ENCODE peak calls at places on chromosomes 3 and 15, in six cellular contexts. One of them, this sample, is unnamed.

GRCh38 chr3:180680097-180680430 is 775 bp upstream of the CCDC39 start:
- DNase-seq in GM23338: peak
- DNase-seq in OCI-LY7: peak
- DNase-seq in cardiac muscle cell: peak
- DNase-seq in thyroid gland: peak
- DNase-seq in spleen: no peak
- DNase-seq in this sample: peak

GRCh38 chr3:28575748-28576589 is 227.3 kb upstream of the AZI2 start:
- DNase-seq in GM23338: peak
- DNase-seq in OCI-LY7: no peak
- DNase-seq in cardiac muscle cell: peak
- DNase-seq in thyroid gland: peak
- DNase-seq in spleen: no peak
- DNase-seq in this sample: no peak

GRCh38 chr3:98921957-98922356 is 20.5 kb upstream of the DCBLD2 start:
- DNase-seq in GM23338: no peak
- DNase-seq in OCI-LY7: no peak
- DNase-seq in cardiac muscle cell: peak
- DNase-seq in thyroid gland: peak
- DNase-seq in spleen: no peak
- DNase-seq in this sample: no peak

GRCh38 chr3:141499304-141499703 is 12.5 kb downstream of the RASA2 start:
- DNase-seq in GM23338: no peak
- DNase-seq in OCI-LY7: no peak
- DNase-seq in cardiac muscle cell: no peak
- DNase-seq in thyroid gland: no peak
- DNase-seq in spleen: no peak
- DNase-seq in this sample: no peak

GRCh38 chr3:41690766-41691563 is 270.9 kb downstream of the ULK4 start:
- DNase-seq in GM23338: no peak
- DNase-seq in OCI-LY7: no peak
- DNase-seq in cardiac muscle cell: no peak
- DNase-seq in thyroid gland: no peak
- DNase-seq in spleen: no peak
- DNase-seq in this sample: no peak

GRCh38 chr15:58115692-58116091 is 22.5 kb upstream of the AQP9 start:
- DNase-seq in GM23338: peak
- DNase-seq in OCI-LY7: no peak
- DNase-seq in cardiac muscle cell: no peak
- DNase-seq in thyroid gland: no peak
- DNase-seq in spleen: no peak
- DNase-seq in this sample: no peak

GRCh38 chr3:62367735-62368704 is 5.3 kb downstream of the FEZF2 start:
- DNase-seq in GM23338: peak
- DNase-seq in OCI-LY7: no peak
- DNase-seq in cardiac muscle cell: no peak
- DNase-seq in thyroid gland: no peak
- DNase-seq in spleen: no peak
- DNase-seq in this sample: no peak

GRCh38 chr3:155069729-155070128 is 10.4 kb upstream of the MME start:
- DNase-seq in GM23338: no peak
- DNase-seq in OCI-LY7: no peak
- DNase-seq in cardiac muscle cell: no peak
- DNase-seq in thyroid gland: no peak
- DNase-seq in spleen: no peak
- DNase-seq in this sample: no peak

GRCh38 chr15:101048191-101049011 is 129.2 kb downstream of the LRRK1 start:
- DNase-seq in GM23338: no peak
- DNase-seq in OCI-LY7: no peak
- DNase-seq in cardiac muscle cell: no peak
- DNase-seq in thyroid gland: no peak
- DNase-seq in spleen: peak
- DNase-seq in this sample: no peak

GRCh38 chr15:61038910-61039309 is 190.2 kb downstream of the RORA start:
- DNase-seq in GM23338: no peak
- DNase-seq in OCI-LY7: no peak
- DNase-seq in cardiac muscle cell: no peak
- DNase-seq in thyroid gland: no peak
- DNase-seq in spleen: no peak
- DNase-seq in this sample: no peak

GRCh38 chr15:25527118-25527517 is 88.3 kb upstream of the UBE3A start:
- DNase-seq in GM23338: no peak
- DNase-seq in OCI-LY7: no peak
- DNase-seq in cardiac muscle cell: no peak
- DNase-seq in thyroid gland: no peak
- DNase-seq in spleen: no peak
- DNase-seq in this sample: no peak

GRCh38 chr3:157166559-157166958 is 6.6 kb upstream of the CCNL1 start:
- DNase-seq in GM23338: no peak
- DNase-seq in OCI-LY7: no peak
- DNase-seq in cardiac muscle cell: no peak
- DNase-seq in thyroid gland: no peak
- DNase-seq in spleen: no peak
- DNase-seq in this sample: no peak

GRCh38 chr15:89419370-89419984 is 76.9 kb downstream of the RHCG start:
- DNase-seq in GM23338: peak
- DNase-seq in OCI-LY7: peak
- DNase-seq in cardiac muscle cell: peak
- DNase-seq in thyroid gland: peak
- DNase-seq in spleen: no peak
- DNase-seq in this sample: no peak

GRCh38 chr3:165742351-165742750 is 94.9 kb downstream of the BCHE start:
- DNase-seq in GM23338: no peak
- DNase-seq in OCI-LY7: no peak
- DNase-seq in cardiac muscle cell: no peak
- DNase-seq in thyroid gland: no peak
- DNase-seq in spleen: no peak
- DNase-seq in this sample: no peak

GRCh38 chr3:197471221-197472010 is 84.4 kb downstream of the BDH1 start:
- DNase-seq in GM23338: no peak
- DNase-seq in OCI-LY7: no peak
- DNase-seq in cardiac muscle cell: no peak
- DNase-seq in thyroid gland: no peak
- DNase-seq in spleen: peak
- DNase-seq in this sample: no peak

GRCh38 chr3:66923991-66924390 is 74.1 kb upstream of the KBTBD8 start:
- DNase-seq in GM23338: no peak
- DNase-seq in OCI-LY7: no peak
- DNase-seq in cardiac muscle cell: no peak
- DNase-seq in thyroid gland: no peak
- DNase-seq in spleen: no peak
- DNase-seq in this sample: no peak

GRCh38 chr15:95929232-95929846 is 401.2 kb upstream of the NR2F2 start:
- DNase-seq in GM23338: no peak
- DNase-seq in OCI-LY7: no peak
- DNase-seq in cardiac muscle cell: no peak
- DNase-seq in thyroid gland: no peak
- DNase-seq in spleen: no peak
- DNase-seq in this sample: no peak

GRCh38 chr15:83653639-83654378 is at the start of gene ADAMTSL3:
- DNase-seq in GM23338: peak
- DNase-seq in OCI-LY7: no peak
- DNase-seq in cardiac muscle cell: peak
- DNase-seq in thyroid gland: peak
- DNase-seq in spleen: no peak
- DNase-seq in this sample: no peak

GRCh38 chr3:120420360-120420759 is 30.4 kb downstream of the FSTL1 start:
- DNase-seq in GM23338: no peak
- DNase-seq in OCI-LY7: no peak
- DNase-seq in cardiac muscle cell: no peak
- DNase-seq in thyroid gland: no peak
- DNase-seq in spleen: no peak
- DNase-seq in this sample: no peak

GRCh38 chr3:56467108-56467507 is 1.2 kb downstream of the ERC2 start:
- DNase-seq in GM23338: peak
- DNase-seq in OCI-LY7: no peak
- DNase-seq in cardiac muscle cell: peak
- DNase-seq in thyroid gland: peak
- DNase-seq in spleen: no peak
- DNase-seq in this sample: peak

GRCh38 chr3:168026764-168027163 is 69.0 kb downstream of the GOLIM4 start:
- DNase-seq in GM23338: no peak
- DNase-seq in OCI-LY7: no peak
- DNase-seq in cardiac muscle cell: peak
- DNase-seq in thyroid gland: no peak
- DNase-seq in spleen: no peak
- DNase-seq in this sample: no peak

GRCh38 chr3:189909573-189909972 is 211.1 kb downstream of the P3H2 start:
- DNase-seq in GM23338: no peak
- DNase-seq in OCI-LY7: no peak
- DNase-seq in cardiac muscle cell: no peak
- DNase-seq in thyroid gland: no peak
- DNase-seq in spleen: no peak
- DNase-seq in this sample: no peak
- H3K4me3 ChIP-seq in GM23338: no peak
- H3K4me3 ChIP-seq in OCI-LY7: no peak
- H3K4me3 ChIP-seq in cardiac muscle cell: no peak
- H3K4me3 ChIP-seq in thyroid gland: no peak
- H3K4me3 ChIP-seq in spleen: no peak
- H3K4me3 ChIP-seq in this sample: no peak

GRCh38 chr15:76298986-76299385 is 12.3 kb downstream of the ETFA start:
- DNase-seq in GM23338: no peak
- DNase-seq in OCI-LY7: no peak
- DNase-seq in cardiac muscle cell: no peak
- DNase-seq in thyroid gland: no peak
- DNase-seq in spleen: no peak
- DNase-seq in this sample: no peak

GRCh38 chr15:76296849-76297248 is 14.4 kb downstream of the ETFA start:
- DNase-seq in GM23338: no peak
- DNase-seq in OCI-LY7: no peak
- DNase-seq in cardiac muscle cell: no peak
- DNase-seq in thyroid gland: no peak
- DNase-seq in spleen: no peak
- DNase-seq in this sample: no peak

GRCh38 chr15:76303909-76304308 is 7.4 kb downstream of the ETFA start:
- DNase-seq in GM23338: no peak
- DNase-seq in OCI-LY7: no peak
- DNase-seq in cardiac muscle cell: no peak
- DNase-seq in thyroid gland: no peak
- DNase-seq in spleen: no peak
- DNase-seq in this sample: no peak

GRCh38 chr15:76299786-76300185 is 11.5 kb downstream of the ETFA start:
- DNase-seq in GM23338: no peak
- DNase-seq in OCI-LY7: no peak
- DNase-seq in cardiac muscle cell: no peak
- DNase-seq in thyroid gland: no peak
- DNase-seq in spleen: no peak
- DNase-seq in this sample: no peak
- H3K27ac ChIP-seq in GM23338: no peak
- H3K27ac ChIP-seq in OCI-LY7: no peak
- H3K27ac ChIP-seq in cardiac muscle cell: no peak
- H3K27ac ChIP-seq in thyroid gland: no peak
- H3K27ac ChIP-seq in spleen: no peak
- H3K27ac ChIP-seq in this sample: no peak

GRCh38 chr3:169813757-169814517 is 1.2 kb upstream of the LRRC34 start:
- DNase-seq in GM23338: peak
- DNase-seq in OCI-LY7: peak
- DNase-seq in cardiac muscle cell: no peak
- DNase-seq in thyroid gland: peak
- DNase-seq in spleen: peak
- DNase-seq in this sample: peak
- H3K4me3 ChIP-seq in GM23338: peak
- H3K4me3 ChIP-seq in OCI-LY7: peak
- H3K4me3 ChIP-seq in cardiac muscle cell: no peak
- H3K4me3 ChIP-seq in thyroid gland: no peak
- H3K4me3 ChIP-seq in spleen: peak
- H3K4me3 ChIP-seq in this sample: peak

GRCh38 chr15:82132742-82133141 is 86.9 kb upstream of the MEX3B start:
- DNase-seq in GM23338: no peak
- DNase-seq in OCI-LY7: no peak
- DNase-seq in cardiac muscle cell: no peak
- DNase-seq in thyroid gland: no peak
- DNase-seq in spleen: no peak
- DNase-seq in this sample: no peak
- H3K27ac ChIP-seq in GM23338: no peak
- H3K27ac ChIP-seq in OCI-LY7: no peak
- H3K27ac ChIP-seq in cardiac muscle cell: no peak
- H3K27ac ChIP-seq in thyroid gland: no peak
- H3K27ac ChIP-seq in spleen: no peak
- H3K27ac ChIP-seq in this sample: no peak

DNA sequence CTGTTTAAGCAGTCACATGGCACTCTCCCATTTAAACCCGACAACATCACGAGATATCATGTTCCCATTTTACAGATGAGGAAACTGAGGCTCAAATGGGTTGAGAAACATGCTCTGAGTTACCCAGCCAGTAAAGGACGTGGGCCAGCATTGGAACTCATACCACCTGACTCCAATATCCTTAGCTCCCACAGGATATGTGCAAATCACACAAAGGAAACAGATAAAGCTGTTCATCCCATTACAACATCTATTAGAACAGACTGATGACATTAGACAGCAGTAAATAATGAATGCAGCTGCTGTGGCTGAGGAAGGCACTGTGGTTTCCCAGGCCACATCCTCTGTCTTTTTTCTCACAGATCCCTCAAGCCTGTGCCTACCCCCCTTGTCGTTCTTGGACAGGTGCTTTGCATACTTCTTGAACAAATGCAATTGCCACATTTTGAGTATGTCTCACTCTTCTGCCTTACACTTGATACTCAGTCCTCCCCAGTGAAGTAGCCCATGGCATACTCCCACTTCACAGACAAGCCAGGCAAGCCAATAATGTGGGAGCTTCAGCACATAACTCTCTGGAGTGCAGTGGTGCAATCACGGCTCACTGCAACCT is 17.7 kb downstream of the FRMD4B start:
- DNase-seq in GM23338: peak
- DNase-seq in OCI-LY7: peak
- DNase-seq in cardiac muscle cell: no peak
- DNase-seq in thyroid gland: no peak
- DNase-seq in spleen: no peak
- DNase-seq in this sample: peak
- H3K4me3 ChIP-seq in GM23338: no peak
- H3K4me3 ChIP-seq in OCI-LY7: no peak
- H3K4me3 ChIP-seq in cardiac muscle cell: no peak
- H3K4me3 ChIP-seq in thyroid gland: no peak
- H3K4me3 ChIP-seq in spleen: no peak
- H3K4me3 ChIP-seq in this sample: no peak